ENCODE peak calls at places on chromosomes 6 and 20, in seven cellular contexts. F is EL; P is MV-4-11; O is NCI-H1092; G is T-helper 9 cell; E is effector CD8-positive, alpha-beta T cell; H is T-helper 1 cell. Z is an unnamed sample.

GRCh38 chr20:47146703-47147102 is 209.8 kb downstream of the ZMYND8 start:
- DNase-seq in H (no peak), G (no peak), P (no peak), O (no peak), F (peak), E (no peak), Z (no peak)

GRCh38 chr6:105596284-105596755 is 193.4 kb upstream of the PREP start:
- DNase-seq in G (no peak), E (no peak), P (no peak), O (no peak), F (peak), H (no peak), Z (no peak)

GRCh38 chr6:35485402-35485877 is 11.4 kb downstream of the TEAD3 start:
- DNase-seq in P (no peak), E (no peak), F (peak), O (no peak), H (no peak), G (no peak), Z (no peak)

GRCh38 chr20:7673841-7674240 is 266.4 kb downstream of the HAO1 start:
- DNase-seq in E (no peak), O (no peak), H (no peak), G (no peak), P (no peak), F (no peak), Z (no peak)

GRCh38 chr6:123519191-123519510 is 117.6 kb downstream of the TRDN start:
- DNase-seq in O (no peak), G (no peak), H (no peak), F (no peak), P (no peak), E (no peak), Z (no peak)

GRCh38 chr6:21438237-21438985 is 155.1 kb upstream of the SOX4 start:
- DNase-seq in P (peak), O (no peak), G (no peak), H (no peak), F (no peak), E (no peak), Z (no peak)

GRCh38 chr6:139249387-139249786 is 42.4 kb downstream of the TXLNB start:
- DNase-seq in G (no peak), F (no peak), P (no peak), O (no peak), E (no peak), H (no peak), Z (no peak)

GRCh38 chr6:81909981-81910910 is 157.8 kb upstream of the TENT5A start:
- DNase-seq in H (no peak), G (no peak), E (no peak), P (no peak), F (peak), O (no peak), Z (no peak)

GRCh38 chr6:109738200-109738599 is 47.1 kb downstream of the FIG4 start:
- DNase-seq in O (no peak), G (no peak), P (no peak), F (peak), E (no peak), H (no peak), Z (no peak)